ENCODE peak calls at places on chromosomes 13 and 19, in four cellular contexts. K, J, T and B are unnamed samples.

GRCh38 chr19:13803038-13803437 is 7.8 kb downstream of the ZSWIM4 start:
- DNase-seq in J (no peak), K (no peak), T (no peak), B (no peak)

GRCh38 chr13:76383671-76384461 is 502.3 kb downstream of the KCTD12 start:
- DNase-seq in K (peak; percentile 20), J (peak; percentile 20), T (no peak), B (peak; percentile 46)

GRCh38 chr19:355134-355533 is 10.5 kb upstream of the MIER2 start:
- DNase-seq in J (no peak), T (no peak), K (no peak), B (peak; percentile 1)

GRCh38 chr13:99124695-99125334 is 75.8 kb upstream of the UBAC2 start:
- DNase-seq in T (no peak), K (no peak), J (no peak), B (no peak)

GRCh38 chr13:24777171-24777570 is 13.2 kb downstream of the RNF17 start:
- DNase-seq in T (no peak), K (no peak), J (no peak), B (no peak)

GRCh38 chr19:2385053-2385721 is 25.1 kb downstream of the TMPRSS9 start:
- DNase-seq in K (peak; percentile 66), J (no peak), T (peak; percentile 91), B (peak; percentile 75)

GRCh38 chr19:48530044-48530720 is 18.5 kb upstream of the LMTK3 start:
- DNase-seq in T (peak; percentile 38), J (no peak), K (no peak), B (no peak)

GRCh38 chr19:7115721-7116120 is 46.2 kb downstream of the ZNF557 start:
- DNase-seq in J (no peak), K (no peak), T (no peak), B (no peak)

GRCh38 chr19:4539697-4540581 is at the start of gene LRG1:
- DNase-seq in K (peak; percentile 91), J (no peak), T (peak; percentile 54), B (no peak)

DNA sequence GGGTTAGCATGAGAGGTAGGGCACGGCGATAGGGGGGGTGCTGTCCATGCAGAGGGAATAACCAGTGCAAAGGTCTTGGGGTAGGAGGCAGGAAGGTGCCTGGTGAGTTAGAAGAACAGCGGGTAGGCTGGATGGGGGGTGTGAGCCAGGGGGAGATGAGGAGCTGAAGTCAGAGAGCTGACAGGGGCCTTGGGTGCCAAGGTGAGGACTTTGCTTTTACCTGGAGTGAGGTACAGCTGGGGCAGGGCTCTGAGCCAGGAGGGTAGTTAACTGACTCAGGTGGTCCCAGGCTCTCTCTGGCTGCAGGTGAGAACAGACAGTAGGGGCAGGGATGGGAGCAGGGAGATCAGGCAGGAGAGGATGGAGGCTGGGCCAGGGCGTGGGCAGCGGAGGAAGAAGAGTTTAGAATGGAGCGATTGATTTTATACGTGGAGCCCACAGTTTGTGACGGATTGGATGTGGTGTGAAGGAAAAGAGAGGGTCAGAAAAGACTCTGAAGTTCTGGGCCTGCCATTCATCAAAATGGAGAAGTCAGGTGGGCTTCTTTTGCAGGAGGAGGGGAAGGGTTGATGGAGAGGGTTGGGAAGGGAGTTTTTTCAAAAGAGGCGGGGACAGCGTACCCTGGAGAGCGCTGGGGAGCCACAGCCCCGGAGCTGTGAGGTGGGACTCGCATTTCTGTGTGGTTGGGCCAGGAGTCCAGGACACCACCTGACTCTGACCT is 1.2 kb upstream of the GRAMD1A start:
- DNase-seq in T (peak; percentile 89), K (peak; percentile 25), J (no peak), B (no peak)
- H3K4me1 ChIP-seq in T (peaks cover 52% of the 10 kb centered on the region), K (peaks cover 27% of the 10 kb centered on the region), J (peaks cover 49% of the 10 kb centered on the region), B (no peaks in the 10 kb centered on the region)

GRCh38 chr19:35858311-35858710 is 1.6 kb downstream of the KIRREL2 start:
- DNase-seq in T (no peak), K (no peak), J (no peak), B (no peak)
- H3K27me3 ChIP-seq in T (peaks cover 76% of the 10 kb centered on the region), K (peaks cover 30% of the 10 kb centered on the region), J (peaks cover 97% of the 10 kb centered on the region), B (no peaks in the 10 kb centered on the region)

DNA sequence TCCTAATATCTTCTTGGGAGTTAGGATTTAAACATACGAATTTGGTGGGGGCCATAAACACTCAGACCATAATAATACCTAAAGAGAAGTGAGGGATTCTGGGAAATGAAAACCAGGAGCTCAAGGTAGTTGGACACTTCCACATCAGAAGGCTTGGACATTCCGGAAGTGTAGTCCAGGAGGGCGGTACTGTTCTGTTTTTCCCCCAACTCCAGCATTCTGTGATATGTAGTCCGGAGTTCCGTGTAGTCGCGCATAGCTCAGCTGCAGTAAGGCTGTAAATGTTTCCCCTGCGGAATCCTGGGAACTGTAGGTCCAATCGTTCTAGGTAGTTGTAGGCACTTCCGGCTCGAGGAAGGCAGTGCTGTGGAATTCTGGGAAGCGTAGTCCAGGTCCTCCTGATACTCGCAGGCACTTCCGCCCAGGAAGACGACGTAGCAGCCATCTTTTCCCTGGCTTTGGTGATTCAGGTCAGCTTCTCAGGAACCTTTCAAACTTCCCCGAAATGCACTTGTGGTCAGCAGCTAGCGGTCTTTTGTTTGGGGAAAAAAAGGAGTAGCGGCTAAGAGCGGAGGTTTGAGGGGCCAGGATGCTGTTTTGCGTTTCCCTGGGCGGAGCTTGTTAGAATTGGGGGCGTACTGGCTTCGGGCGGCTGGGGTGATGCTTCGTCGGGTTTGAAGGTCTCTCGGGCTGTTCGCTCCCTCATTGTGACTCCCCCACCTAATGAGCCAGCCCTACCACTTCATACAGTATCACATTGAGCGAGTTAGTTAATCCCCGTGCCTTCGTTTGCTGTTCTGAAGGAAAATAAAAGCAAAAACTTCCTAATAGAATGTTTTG is at the start of gene ZNF226:
- DNase-seq in K (peak; percentile 93), T (peak; percentile 99), J (peak; percentile 94), B (peak; percentile 82)
- TF ChIP-seq CTCF in K (no peak), T (no peak), J (no peak), B (no peak)

DNA sequence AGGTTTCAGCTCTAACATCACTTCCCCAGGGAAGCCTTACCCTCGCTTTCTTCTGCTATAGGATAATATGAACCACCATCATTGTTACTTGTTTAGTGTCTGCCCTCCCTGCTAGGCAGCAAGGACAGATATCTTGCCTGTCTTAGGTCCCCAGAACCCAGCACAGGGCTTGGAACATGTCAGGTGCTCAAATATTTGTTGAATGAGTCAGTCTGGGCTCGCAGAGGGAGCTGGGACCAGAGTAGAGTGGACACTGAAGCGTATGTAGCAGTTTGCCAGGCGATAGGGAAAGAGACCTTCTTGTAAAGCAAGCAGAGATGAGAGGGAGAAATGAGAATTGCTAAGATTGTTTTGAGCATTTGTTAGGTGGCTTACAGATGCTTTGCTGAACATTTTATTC is 11.7 kb downstream of the BCKDHA start:
- DNase-seq in T (no peak), K (peak; percentile 55), J (peak; percentile 56), B (no peak)
- H3K4me1 ChIP-seq in T (no peaks in the 10 kb centered on the region), K (no peaks in the 10 kb centered on the region), J (peaks cover 68% of the 10 kb centered on the region), B (no peaks in the 10 kb centered on the region)

DNA sequence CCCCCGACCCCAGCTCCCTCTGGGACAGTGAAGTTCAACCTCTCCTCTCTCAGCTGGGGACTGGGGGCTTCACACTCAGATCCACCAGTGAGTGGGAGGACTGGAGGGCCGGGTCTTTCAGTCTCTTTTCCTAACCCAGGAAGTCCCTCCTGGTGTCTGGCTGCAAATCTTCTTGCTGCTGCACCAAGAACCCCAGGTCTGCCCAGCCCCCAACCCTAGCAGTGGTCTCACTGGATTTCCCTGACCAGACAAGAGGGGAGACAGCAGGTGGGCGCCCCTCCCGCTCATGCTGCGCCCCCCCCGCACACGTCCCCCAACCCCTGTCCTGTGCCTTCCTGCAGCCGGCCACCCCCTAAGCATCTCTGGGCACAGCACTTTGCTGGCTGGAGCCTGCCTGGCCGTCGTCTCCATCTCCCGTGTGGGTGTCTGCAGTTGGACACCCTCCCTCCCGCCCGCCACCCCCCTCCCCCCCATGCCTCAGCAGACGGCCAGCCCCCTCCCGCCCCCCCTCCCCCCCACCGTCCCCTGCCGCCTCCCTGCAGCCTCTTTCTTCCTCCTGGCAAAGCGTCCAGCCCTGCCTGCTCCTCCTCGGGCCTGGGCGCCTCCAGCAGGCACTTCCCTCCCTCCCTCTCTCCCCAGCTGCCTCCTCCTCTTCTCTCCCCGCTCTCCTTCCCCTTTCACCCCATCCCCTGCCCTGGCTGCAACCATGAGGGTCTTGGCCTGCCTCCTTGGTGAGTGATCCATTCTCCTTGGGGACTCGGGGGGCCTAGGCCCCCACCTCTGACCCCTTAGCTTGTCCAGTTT is at the start of gene SSC5D:
- DNase-seq in K (no peak), T (peak; percentile 60), J (no peak), B (no peak)
- H3K27me3 ChIP-seq in K (no peaks in the 10 kb centered on the region), T (no peaks in the 10 kb centered on the region), J (peaks cover under 1% of the 10 kb centered on the region), B (no peaks in the 10 kb centered on the region)

DNA sequence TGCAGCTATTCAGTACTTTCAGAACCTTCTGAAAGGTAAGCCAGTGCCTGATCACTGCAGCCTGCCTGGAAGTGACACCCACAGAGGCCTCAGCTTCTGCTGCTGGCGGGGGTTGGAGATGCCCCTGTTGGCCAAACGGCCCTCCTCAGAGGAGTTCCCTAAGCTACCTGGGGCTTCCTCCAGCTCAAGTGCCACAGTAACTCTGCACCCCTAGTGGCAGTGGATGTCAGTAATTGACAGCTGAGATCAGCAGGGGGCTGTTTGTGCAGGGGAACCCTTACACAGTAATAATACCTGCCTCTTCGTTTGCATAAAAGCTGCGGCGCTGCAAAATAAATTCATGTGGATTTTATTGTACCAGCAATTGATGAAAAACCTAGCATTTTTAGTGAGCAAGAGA is 28.9 kb downstream of the TDRD12 start:
- DNase-seq in K (no peak), J (no peak), T (peak; percentile 45), B (no peak)
- TF ChIP-seq CTCF in K (no peak), J (no peak), T (peak; percentile 16), B (no peak)

GRCh38 chr19:29768166-29768565 is 43.6 kb upstream of the CCNE1 start:
- DNase-seq in T (no peak), J (no peak), K (no peak), B (no peak)
- H3K4me1 ChIP-seq in T (no peaks in the 10 kb centered on the region), J (no peaks in the 10 kb centered on the region), K (no peaks in the 10 kb centered on the region), B (no peaks in the 10 kb centered on the region)

GRCh38 chr13:28120317-28120716 is 18.0 kb upstream of the PAN3 start:
- DNase-seq in K (no peak), T (no peak), J (no peak), B (no peak)
- H3K27me3 ChIP-seq in K (no peaks in the 10 kb centered on the region), T (no peaks in the 10 kb centered on the region), J (peaks cover 11% of the 10 kb centered on the region), B (no peaks in the 10 kb centered on the region)